ENCODE peak calls at places on chromosome 12, in four cellular contexts. O, B, E and Y are unnamed samples.
A peak's percentile ranks its signal among the peaks of the same experiment; 100 is the strongest.

GRCh38 chr12:45234134-45234865 is 18.4 kb downstream of the ANO6 start:
- DNase-seq in O (peak; percentile 88), B (peak; percentile 98), E (peak; percentile 84), Y (peak; percentile 96)

GRCh38 chr12:16611146-16611545 is 5.2 kb upstream of the LMO3 start:
- DNase-seq in O (no peak), B (no peak), E (no peak), Y (no peak)

GRCh38 chr12:45615268-45615667 is 114.2 kb upstream of the ARID2 start:
- DNase-seq in O (no peak), B (peak; percentile 77), E (no peak), Y (peak; percentile 95)

GRCh38 chr12:75446857-75447256 is 33.7 kb upstream of the GLIPR1 start:
- DNase-seq in O (no peak), B (peak; percentile 85), E (peak; percentile 7), Y (peak; percentile 89)

GRCh38 chr12:576613-577110 is 86.6 kb downstream of the NINJ2 start:
- DNase-seq in O (no peak), B (no peak), E (no peak), Y (no peak)

GRCh38 chr12:18206198-18206597 is 55.1 kb upstream of the PIK3C2G start:
- DNase-seq in O (no peak), B (no peak), E (no peak), Y (no peak)

GRCh38 chr12:88577537-88577936 is 2.7 kb downstream of the KITLG start:
- DNase-seq in O (peak; percentile 43), B (peak; percentile 66), E (peak; percentile 28), Y (peak; percentile 60)

GRCh38 chr12:55043542-55043941 is 23.8 kb downstream of the NEUROD4 start:
- DNase-seq in O (no peak), B (no peak), E (no peak), Y (no peak)

GRCh38 chr12:53378705-53379388 is 1.1 kb upstream of the SP1 start:
- DNase-seq in O (no peak), B (no peak), E (peak; percentile 41), Y (peak; percentile 3)

GRCh38 chr12:7374423-7375144 is 69.4 kb downstream of the CD163L1 start:
- DNase-seq in O (peak; percentile 47), B (no peak), E (peak; percentile 56), Y (peak; percentile 48)

GRCh38 chr12:27194644-27195043 is 49.4 kb upstream of the STK38L start:
- DNase-seq in O (no peak), B (no peak), E (no peak), Y (no peak)
- H3K4me2 ChIP-seq in O (no peak overlapping the region), B (no peak overlapping the region), E (no peak overlapping the region), Y (no peak overlapping the region)

GRCh38 chr12:128724468-128725046 is 99.2 kb downstream of the SLC15A4 start:
- DNase-seq in O (no peak), B (no peak), E (no peak), Y (no peak)
- H3K9me3 ChIP-seq in O (peaks cover under 1% of the 10 kb centered on the region), B (no peaks in the 10 kb centered on the region), E (no peaks in the 10 kb centered on the region), Y (no peaks in the 10 kb centered on the region)

DNA sequence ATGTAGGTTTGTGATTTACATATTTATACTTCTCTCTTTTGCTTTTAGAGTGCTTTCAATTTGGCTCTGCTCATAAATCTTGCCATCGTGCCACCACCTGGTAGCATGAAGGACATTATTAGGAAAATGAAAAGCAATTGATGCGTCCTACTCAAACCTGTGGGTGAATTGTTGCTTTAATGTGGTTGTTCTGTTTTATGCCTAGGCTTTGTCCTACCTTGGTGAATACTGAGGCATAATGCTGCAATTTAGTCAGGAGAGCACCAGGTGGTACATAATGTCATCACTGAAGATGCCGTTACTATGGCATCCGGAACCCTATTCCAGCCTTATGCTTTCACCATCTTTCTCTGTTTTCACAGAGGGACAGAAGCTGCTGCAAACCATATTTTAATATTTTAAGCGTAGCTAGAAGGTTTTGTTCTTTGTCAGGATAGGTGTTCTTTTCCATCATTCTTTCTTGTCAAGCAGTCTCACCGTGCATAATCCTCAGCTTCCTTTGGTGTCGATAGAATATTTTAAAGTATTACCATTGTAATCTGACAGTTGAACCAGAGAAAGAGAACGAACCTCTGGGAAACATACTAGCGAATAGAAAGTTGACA is 68.5 kb upstream of the PKP2 start:
- DNase-seq in O (no peak), B (no peak), E (no peak), Y (no peak)
- H3K4me2 ChIP-seq in O (no peak overlapping the region), B (no peak overlapping the region), E (no peak overlapping the region), Y (no peak overlapping the region)

GRCh38 chr12:66139328-66139727 is 8.8 kb upstream of the LLPH start:
- DNase-seq in O (no peak), B (no peak), E (no peak), Y (no peak)
- H3K9me3 ChIP-seq in O (peaks cover 26% of the 10 kb centered on the region), B (no peaks in the 10 kb centered on the region), E (peaks cover 38% of the 10 kb centered on the region), Y (peaks cover 9% of the 10 kb centered on the region)

GRCh38 chr12:10943167-10943566 is 4.1 kb upstream of the TAS2R14 start:
- DNase-seq in O (no peak), B (no peak), E (no peak), Y (no peak)
- H3K4me2 ChIP-seq in O (peak overlapping the region; percentile 75), B (no peak overlapping the region), E (no peak overlapping the region), Y (no peak overlapping the region)

DNA sequence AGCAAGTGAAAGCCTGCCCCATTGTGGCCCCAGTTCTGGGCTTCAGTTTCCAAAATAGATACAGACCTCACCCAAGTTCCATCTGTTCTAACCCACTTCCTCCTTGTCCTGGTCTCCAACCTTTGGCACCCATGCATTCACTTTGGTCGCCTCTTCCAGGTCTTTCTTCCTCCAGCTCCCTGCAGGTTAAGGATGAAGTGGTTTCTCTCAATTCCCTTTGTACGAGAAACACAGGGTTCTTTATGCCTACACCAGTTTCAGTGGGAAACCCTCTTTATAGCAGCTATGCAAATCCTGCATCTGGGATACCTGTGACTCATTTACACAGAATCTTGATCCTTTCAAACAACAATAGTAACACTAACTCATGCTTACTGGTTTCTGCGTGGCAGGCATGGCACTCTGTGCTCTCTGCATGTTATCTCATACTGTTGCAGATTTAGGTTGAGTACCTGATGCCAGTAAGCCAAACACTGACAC is 110.6 kb upstream of the AMIGO2 start:
- DNase-seq in O (no peak), B (peak; percentile 86), E (peak; percentile 24), Y (peak; percentile 56)
- H3K9me3 ChIP-seq in O (no peaks in the 10 kb centered on the region), B (no peaks in the 10 kb centered on the region), E (no peaks in the 10 kb centered on the region), Y (no peaks in the 10 kb centered on the region)

GRCh38 chr12:57340104-57340503 is 89.1 kb upstream of the STAC3 start:
- DNase-seq in O (no peak), B (peak; percentile 84), E (peak; percentile 41), Y (no peak)

GRCh38 chr12:57330989-57331388 is 80.0 kb upstream of the STAC3 start:
- DNase-seq in O (no peak), B (no peak), E (no peak), Y (no peak)

GRCh38 chr12:57332646-57333312 is 81.8 kb upstream of the STAC3 start:
- DNase-seq in O (no peak), B (peak; percentile 35), E (no peak), Y (peak; percentile 67)

GRCh38 chr12:57329219-57329618 is 78.2 kb upstream of the STAC3 start:
- DNase-seq in O (no peak), B (no peak), E (no peak), Y (no peak)

DNA sequence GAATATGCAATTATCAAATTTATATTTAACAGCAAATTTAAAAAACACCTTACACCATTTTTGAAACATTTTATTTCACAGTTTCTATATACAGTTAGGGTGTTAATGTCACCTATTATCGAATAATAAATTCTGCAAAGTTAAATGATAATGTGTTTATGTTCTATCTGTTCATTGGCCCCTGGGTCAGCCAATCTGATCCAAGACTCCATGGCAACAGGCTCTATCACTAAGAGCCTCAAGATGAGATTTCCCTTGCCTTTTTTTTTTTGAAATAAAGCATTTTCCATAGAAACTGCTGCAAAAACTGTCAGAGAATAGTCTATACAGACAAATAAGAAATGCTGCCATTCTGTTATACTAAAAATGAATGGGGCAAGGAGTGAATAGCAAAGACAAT is 83.2 kb upstream of the STAC3 start:
- DNase-seq in O (no peak), B (no peak), E (no peak), Y (no peak)
- H3K4me2 ChIP-seq in O (no peak overlapping the region), B (no peak overlapping the region), E (no peak overlapping the region), Y (no peak overlapping the region)

GRCh38 chr12:128933926-128934325 is 80.6 kb downstream of the GLT1D1 start:
- DNase-seq in O (no peak), B (no peak), E (no peak), Y (no peak)

GRCh38 chr12:128930591-128930990 is 77.3 kb downstream of the GLT1D1 start:
- DNase-seq in O (no peak), B (no peak), E (no peak), Y (no peak)

GRCh38 chr12:128933039-128933438 is 79.8 kb downstream of the GLT1D1 start:
- DNase-seq in O (no peak), B (no peak), E (no peak), Y (no peak)

GRCh38 chr12:128929046-128929445 is 75.8 kb downstream of the GLT1D1 start:
- DNase-seq in O (no peak), B (no peak), E (no peak), Y (no peak)

GRCh38 chr12:128932521-128932920 is 79.2 kb downstream of the GLT1D1 start:
- DNase-seq in O (no peak), B (no peak), E (no peak), Y (no peak)
- H3K9me3 ChIP-seq in O (no peaks in the 10 kb centered on the region), B (no peaks in the 10 kb centered on the region), E (no peaks in the 10 kb centered on the region), Y (peaks cover 4% of the 10 kb centered on the region)

GRCh38 chr12:116959845-116960514 is 49.2 kb downstream of the FBXW8 start:
- DNase-seq in O (no peak), B (peak; percentile 34), E (no peak), Y (peak; percentile 68)

GRCh38 chr12:116964740-116965090 is 54.0 kb downstream of the FBXW8 start:
- DNase-seq in O (no peak), B (peak; percentile 11), E (no peak), Y (no peak)

GRCh38 chr12:116962783-116963356 is 52.1 kb downstream of the FBXW8 start:
- DNase-seq in O (no peak), B (no peak), E (no peak), Y (no peak)

GRCh38 chr12:116964004-116964739 is 53.4 kb downstream of the FBXW8 start:
- DNase-seq in O (no peak), B (no peak), E (no peak), Y (no peak)

GRCh38 chr12:116962197-116962596 is 51.4 kb downstream of the FBXW8 start:
- DNase-seq in O (no peak), B (no peak), E (no peak), Y (no peak)
- H3K4me2 ChIP-seq in O (no peak overlapping the region), B (no peak overlapping the region), E (no peak overlapping the region), Y (no peak overlapping the region)